ENCODE peak calls at places on chromosomes 13 and 19, in six cellular contexts. H is CD8-positive, alpha-beta memory T cell; X is spleen; Q is mammary epithelial cell; Z is left lung; W is suprapubic skin. M is an unnamed sample. For H3K27me3, the result is how much of the 10 kb centered on the place peaks cover.

GRCh38 chr19:31377736-31378135 is 28.5 kb upstream of the TSHZ3 start:
- DNase-seq in Q (no peak), Z (no peak), W (no peak), H (no peak), X (no peak), M (no peak)

GRCh38 chr19:40543029-40543597 is 33.6 kb upstream of the SHKBP1 start:
- DNase-seq in Z (no peak), H (no peak), W (no peak), Q (no peak), X (no peak), M (no peak)

GRCh38 chr13:59094149-59094548 is 1069.6 kb downstream of the DIAPH3 start:
- DNase-seq in X (no peak), Z (no peak), H (no peak), W (no peak), Q (no peak), M (no peak)

GRCh38 chr13:63393112-63393511 is 1977.5 kb upstream of the PCDH20 start:
- DNase-seq in Z (no peak), X (no peak), H (no peak), W (no peak), Q (no peak), M (no peak)

GRCh38 chr13:36418022-36418805 is 14.1 kb upstream of the CCNA1 start:
- DNase-seq in H (no peak), Q (peak), X (no peak), W (no peak), Z (no peak), M (no peak)

GRCh38 chr13:59635591-59635990 is 528.1 kb downstream of the DIAPH3 start:
- DNase-seq in Q (no peak), H (no peak), Z (no peak), W (no peak), X (no peak), M (no peak)

GRCh38 chr19:50384685-50385535 is 763 bp downstream of the POLD1 start:
- DNase-seq in H (no peak), Z (peak), X (no peak), W (no peak), Q (peak), M (peak)

GRCh38 chr19:45250832-45251451 is at the start of gene MARK4:
- DNase-seq in Z (peak), X (peak), Q (peak), W (peak), H (peak), M (peak)

GRCh38 chr19:3783660-3784584 is 2.3 kb downstream of the MATK start:
- DNase-seq in Z (no peak), W (no peak), Q (no peak), H (peak), X (peak), M (no peak)

GRCh38 chr13:47897411-47898050 is 103.5 kb downstream of the SUCLA2 start:
- DNase-seq in Q (peak), X (no peak), H (no peak), W (no peak), Z (no peak), M (no peak)

GRCh38 chr19:3358919-3359849 is 7.2 kb upstream of the NFIC start:
- DNase-seq in W (no peak), Z (peak), Q (no peak), H (peak), X (peak), M (peak)

GRCh38 chr13:41465965-41466364 is 8.6 kb downstream of the RGCC start:
- DNase-seq in W (no peak), Z (no peak), X (no peak), H (no peak), Q (no peak), M (no peak)

GRCh38 chr13:84362777-84363176 is 480.5 kb upstream of the SLITRK1 start:
- DNase-seq in H (no peak), X (no peak), Z (no peak), W (no peak), Q (peak), M (no peak)

DNA sequence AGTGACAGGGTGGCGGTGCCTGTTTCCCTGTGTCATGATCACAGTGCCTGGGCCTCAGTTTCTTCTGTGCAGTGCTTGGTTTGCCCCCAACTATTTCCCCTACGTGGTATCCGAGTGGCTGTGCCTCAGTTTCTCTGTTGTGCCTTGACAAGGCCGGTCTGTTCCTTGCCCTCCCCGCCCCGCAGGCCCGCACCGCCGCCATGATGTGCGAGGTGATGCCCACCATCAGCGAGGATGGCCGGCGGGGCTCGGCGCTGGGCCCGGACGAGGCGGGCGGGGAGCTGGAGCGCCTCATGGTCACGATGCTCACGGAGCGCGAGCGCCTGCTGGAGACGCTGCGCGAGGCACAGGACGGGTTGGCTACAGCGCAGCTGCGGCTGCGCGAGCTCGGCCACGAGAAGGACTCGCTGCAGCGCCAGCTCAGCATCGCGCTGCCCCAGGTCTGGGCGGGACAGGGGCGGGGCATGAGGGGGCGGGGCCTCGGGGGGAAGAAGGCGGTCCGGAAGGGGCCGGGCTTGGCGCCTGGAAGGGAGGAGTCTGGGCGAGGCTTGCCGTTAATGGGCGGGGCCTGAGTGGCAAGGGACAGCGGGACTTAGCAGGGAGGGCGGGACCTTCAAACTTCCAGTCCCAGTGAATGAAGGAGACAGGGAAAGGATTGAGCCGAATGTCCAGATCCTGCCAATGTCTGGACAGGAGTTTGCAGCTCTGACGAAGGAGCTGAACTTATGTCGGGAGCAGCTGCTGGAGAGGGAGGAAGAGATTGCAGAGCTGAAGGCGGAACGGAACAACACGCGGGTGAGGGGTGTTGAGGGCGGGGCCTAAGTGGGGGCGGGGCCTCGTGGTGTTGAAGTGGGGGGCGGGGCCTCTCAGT is 8.6 kb downstream of the PPFIA3 start:
- DNase-seq in X (peak), W (peak), Z (peak), H (peak), Q (peak), M (peak)
- H3K27me3 ChIP-seq in X (under half), W (under half), Z (under half), H (under half), Q (under half), M (under half)

GRCh38 chr19:14979498-14980255 is at the start of gene SLC1A6:
- DNase-seq in Q (peak), W (no peak), X (no peak), H (no peak), Z (no peak), M (no peak)
- H3K27me3 ChIP-seq in Q (under half), W (half or more), X (under half), H (under half), Z (under half), M (under half)

DNA sequence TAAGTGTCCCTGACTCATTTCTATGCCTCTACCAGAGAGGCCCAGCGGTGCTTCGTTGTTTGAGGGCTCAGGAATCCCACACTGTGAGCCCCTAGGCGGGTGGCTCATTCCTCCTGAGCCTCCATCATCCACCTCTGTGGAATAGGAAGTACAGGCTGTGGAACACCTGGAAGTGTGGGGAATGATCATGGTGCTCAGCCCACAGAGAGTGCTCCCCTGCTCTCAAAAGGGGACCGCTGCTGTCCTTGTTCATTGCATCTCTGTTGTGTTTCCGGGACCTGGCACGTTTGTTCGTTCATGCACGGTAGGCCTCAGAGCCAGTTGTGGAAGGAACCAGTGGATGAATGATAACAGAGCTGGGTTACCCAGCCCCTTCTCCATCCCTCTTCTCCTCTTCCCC is 1.2 kb downstream of the ACP7 start:
- DNase-seq in Q (no peak), X (no peak), Z (no peak), H (no peak), W (no peak), M (no peak)
- H3K27me3 ChIP-seq in Q (under half), X (under half), Z (under half), H (under half), W (under half), M (under half)

GRCh38 chr19:1742989-1743696 is 10.2 kb upstream of the ONECUT3 start:
- DNase-seq in W (no peak), H (no peak), X (no peak), Q (no peak), Z (no peak), M (no peak)
- H3K27me3 ChIP-seq in W (half or more), H (under half), X (under half), Q (under half), Z (under half), M (half or more)

GRCh38 chr19:33871605-33872004 is 74.9 kb downstream of the KCTD15 start:
- DNase-seq in H (no peak), X (no peak), Q (no peak), W (no peak), Z (no peak), M (no peak)

GRCh38 chr19:33865306-33865705 is 68.6 kb downstream of the KCTD15 start:
- DNase-seq in X (peak), H (no peak), W (no peak), Q (no peak), Z (no peak), M (no peak)

GRCh38 chr19:33868076-33868735 is 71.5 kb downstream of the KCTD15 start:
- DNase-seq in Q (no peak), H (no peak), Z (no peak), W (no peak), X (peak), M (no peak)

GRCh38 chr19:33866696-33867095 is 70.0 kb downstream of the KCTD15 start:
- DNase-seq in W (no peak), Z (no peak), X (peak), Q (no peak), H (no peak), M (no peak)

DNA sequence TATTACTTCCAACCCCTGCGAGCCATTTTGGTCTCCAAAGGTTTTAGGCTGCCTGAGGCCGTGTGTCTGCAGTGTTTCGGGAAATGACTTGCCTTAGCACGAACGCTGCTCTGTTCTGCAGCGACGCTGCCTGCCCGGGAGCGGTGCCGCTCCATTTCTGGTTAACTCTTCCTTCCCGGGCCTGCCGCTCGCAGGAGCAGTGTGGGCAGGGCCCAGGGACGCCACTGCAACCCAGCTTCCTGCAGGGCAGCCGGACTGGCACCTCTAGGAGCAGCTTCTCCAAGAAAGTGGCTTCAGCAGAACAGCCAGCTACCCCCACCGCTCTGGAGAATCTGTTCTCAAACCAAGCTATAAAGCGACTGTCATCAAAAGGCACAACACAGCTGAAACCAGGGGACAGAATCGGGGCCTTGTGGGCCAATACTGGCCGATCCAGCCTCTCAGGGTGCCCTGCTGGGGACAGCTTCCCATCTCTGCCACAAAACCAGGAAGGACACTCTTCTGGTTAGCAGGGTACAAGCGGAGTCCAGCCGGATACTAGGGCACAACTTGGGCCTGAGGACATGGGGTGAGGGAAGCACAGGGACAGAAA is 72.2 kb downstream of the KCTD15 start:
- DNase-seq in X (peak), Q (peak), Z (no peak), H (no peak), W (no peak), M (peak)
- H3K27me3 ChIP-seq in X (under half), Q (under half), Z (under half), H (under half), W (under half), M (under half)

DNA sequence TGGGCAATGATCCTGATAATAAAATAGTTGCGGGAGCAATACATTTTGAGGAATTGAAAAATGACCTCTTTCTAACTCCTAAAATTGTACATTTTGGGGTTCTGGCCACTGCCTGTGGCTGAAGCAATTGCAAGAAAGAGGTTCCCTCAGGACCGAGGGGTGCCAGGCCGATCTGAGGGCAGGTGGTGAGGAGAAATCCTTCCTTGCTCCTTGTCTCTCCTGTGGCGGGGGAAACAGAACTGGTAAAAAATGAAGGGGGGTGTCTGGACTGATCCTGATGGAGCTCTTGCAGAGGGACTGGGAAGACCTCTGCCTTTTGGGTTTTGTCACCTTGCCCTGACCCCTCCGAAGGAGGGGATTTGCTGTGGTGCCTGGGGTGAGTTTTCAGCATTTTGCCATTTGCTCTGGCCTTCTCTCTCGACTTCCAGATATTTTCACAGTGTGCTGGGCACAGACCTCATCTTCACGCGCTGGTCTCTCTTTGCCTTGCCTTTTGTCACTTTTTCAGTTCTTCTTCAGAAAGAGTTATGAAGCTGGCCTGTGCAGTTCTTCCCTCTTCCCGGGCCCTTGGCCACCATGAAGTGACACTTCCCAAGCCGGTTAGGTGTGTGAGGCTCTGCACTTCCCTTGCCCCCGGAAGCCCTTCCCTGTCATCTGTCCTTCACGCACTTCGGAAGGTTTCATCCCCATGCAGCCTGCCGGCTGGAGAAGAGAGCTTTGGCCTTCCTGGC is 22.2 kb downstream of the NFIX start:
- DNase-seq in Q (peak), Z (no peak), X (no peak), W (no peak), H (no peak), M (no peak)
- H3K27me3 ChIP-seq in Q (under half), Z (under half), X (under half), W (under half), H (under half), M (under half)

DNA sequence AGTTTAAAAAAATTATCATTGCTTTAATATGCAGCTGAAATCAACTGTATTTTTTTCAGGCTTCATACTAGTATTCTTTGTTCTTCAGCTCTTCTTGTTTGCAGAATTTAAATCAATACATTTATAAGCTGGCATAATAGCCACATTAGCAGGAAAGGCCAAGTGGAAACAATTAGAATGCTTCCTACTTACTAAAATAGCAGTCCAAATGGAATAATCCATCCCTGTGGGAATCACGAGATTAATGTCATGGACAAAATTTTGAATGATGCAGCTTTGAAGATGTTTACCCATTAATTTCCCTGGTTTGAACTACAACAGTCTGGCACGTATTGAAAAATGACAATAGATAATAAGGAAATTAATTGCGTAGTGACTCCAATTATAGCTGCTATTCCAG is 2650.8 kb downstream of the PCDH9 start:
- DNase-seq in X (no peak), Q (no peak), Z (no peak), W (no peak), H (no peak), M (no peak)
- H3K27me3 ChIP-seq in X (under half), Q (under half), Z (under half), W (under half), H (under half), M (under half)